ENCODE peak calls at places on chromosomes 2 and 18, in seven cellular contexts. One of them, this sample, is unnamed.

GRCh38 chr2:99406137-99406536 is 68.9 kb downstream of the EIF5B start:
- DNase-seq in DMS 273 treated with DMSO at 0.1 percent for 48 hours: no peak
- DNase-seq in Ammon's horn: no peak
- DNase-seq in HEK293T: no peak
- DNase-seq in CD8-positive, alpha-beta T cell: no peak
- DNase-seq in hepatic stellate cell: no peak
- DNase-seq in colonic mucosa: no peak
- DNase-seq in this sample: no peak

GRCh38 chr2:241965931-241966412 is 96.4 kb downstream of the RTP5 start:
- DNase-seq in HEK293T: peak; percentile 49
- DNase-seq in Ammon's horn: peak; percentile 80
- DNase-seq in DMS 273 treated with DMSO at 0.1 percent for 48 hours: no peak
- DNase-seq in CD8-positive, alpha-beta T cell: peak; percentile 39
- DNase-seq in hepatic stellate cell: peak; percentile 96
- DNase-seq in colonic mucosa: no peak
- DNase-seq in this sample: no peak

GRCh38 chr2:9018534-9018933 is 15.1 kb upstream of the MBOAT2 start:
- DNase-seq in CD8-positive, alpha-beta T cell: no peak
- DNase-seq in hepatic stellate cell: no peak
- DNase-seq in DMS 273 treated with DMSO at 0.1 percent for 48 hours: no peak
- DNase-seq in Ammon's horn: no peak
- DNase-seq in colonic mucosa: no peak
- DNase-seq in HEK293T: no peak
- DNase-seq in this sample: no peak

GRCh38 chr2:72990695-72991438 is 73.5 kb downstream of the EMX1 start:
- DNase-seq in CD8-positive, alpha-beta T cell: no peak
- DNase-seq in colonic mucosa: no peak
- DNase-seq in Ammon's horn: no peak
- DNase-seq in hepatic stellate cell: no peak
- DNase-seq in DMS 273 treated with DMSO at 0.1 percent for 48 hours: no peak
- DNase-seq in HEK293T: no peak
- DNase-seq in this sample: no peak

GRCh38 chr2:72136349-72136748 is 11.3 kb downstream of the CYP26B1 start:
- DNase-seq in Ammon's horn: peak; percentile 57
- DNase-seq in HEK293T: no peak
- DNase-seq in CD8-positive, alpha-beta T cell: no peak
- DNase-seq in hepatic stellate cell: no peak
- DNase-seq in colonic mucosa: no peak
- DNase-seq in DMS 273 treated with DMSO at 0.1 percent for 48 hours: no peak
- DNase-seq in this sample: no peak

GRCh38 chr2:114068438-114068837 is 178.5 kb downstream of the ACTR3 start:
- DNase-seq in colonic mucosa: no peak
- DNase-seq in Ammon's horn: no peak
- DNase-seq in HEK293T: peak; percentile 21
- DNase-seq in hepatic stellate cell: no peak
- DNase-seq in CD8-positive, alpha-beta T cell: no peak
- DNase-seq in DMS 273 treated with DMSO at 0.1 percent for 48 hours: no peak
- DNase-seq in this sample: no peak

GRCh38 chr2:23709311-23709710 is 217.6 kb downstream of the ATAD2B start:
- DNase-seq in Ammon's horn: no peak
- DNase-seq in CD8-positive, alpha-beta T cell: no peak
- DNase-seq in colonic mucosa: no peak
- DNase-seq in hepatic stellate cell: no peak
- DNase-seq in DMS 273 treated with DMSO at 0.1 percent for 48 hours: no peak
- DNase-seq in HEK293T: no peak
- DNase-seq in this sample: no peak

GRCh38 chr2:11177871-11178598 is 22.8 kb downstream of the SLC66A3 start:
- DNase-seq in hepatic stellate cell: no peak
- DNase-seq in Ammon's horn: no peak
- DNase-seq in CD8-positive, alpha-beta T cell: no peak
- DNase-seq in colonic mucosa: no peak
- DNase-seq in DMS 273 treated with DMSO at 0.1 percent for 48 hours: no peak
- DNase-seq in HEK293T: no peak
- DNase-seq in this sample: no peak

GRCh38 chr18:23356416-23356815 is 96.7 kb upstream of the RIOK3 start:
- DNase-seq in CD8-positive, alpha-beta T cell: no peak
- DNase-seq in HEK293T: no peak
- DNase-seq in colonic mucosa: no peak
- DNase-seq in DMS 273 treated with DMSO at 0.1 percent for 48 hours: no peak
- DNase-seq in Ammon's horn: no peak
- DNase-seq in hepatic stellate cell: no peak
- DNase-seq in this sample: no peak